ENCODE peak calls at places on chromosome 12, in four cellular contexts. D, J, V and H are unnamed samples.
A peak's percentile ranks its signal among the peaks of the same experiment; 100 is the strongest.

GRCh38 chr12:26271889-26272492 is 76.6 kb downstream of the SSPN start:
- DNase-seq in D (peak; percentile 44), J (peak; percentile 43), V (no peak), H (no peak)

GRCh38 chr12:77842430-77842829 is 11.7 kb downstream of the NAV3 start:
- DNase-seq in D (no peak), J (no peak), V (peak; percentile 76), H (no peak)

GRCh38 chr12:5083955-5084849 is 40.5 kb downstream of the KCNA5 start:
- DNase-seq in D (peak; percentile 66), J (peak; percentile 70), V (peak; percentile 61), H (peak; percentile 56)

GRCh38 chr12:56709759-56710376 is 15.2 kb downstream of the NACA start:
- DNase-seq in D (no peak), J (no peak), V (no peak), H (no peak)

GRCh38 chr12:6765634-6766581 is at the start of gene PTMS:
- DNase-seq in D (peak; percentile 90), J (peak; percentile 83), V (peak; percentile 99), H (peak; percentile 86)

GRCh38 chr12:94290353-94290752 is 142.0 kb downstream of the PLXNC1 start:
- DNase-seq in D (no peak), J (peak; percentile 72), V (no peak), H (peak; percentile 33)

GRCh38 chr12:49587174-49587908 is 18.1 kb downstream of the FAM186B start:
- DNase-seq in D (no peak), J (no peak), V (no peak), H (no peak)

GRCh38 chr12:88062464-88062863 is 33.3 kb upstream of the C12orf50 start:
- DNase-seq in D (no peak), J (no peak), V (no peak), H (no peak)

GRCh38 chr12:124230117-124230757 is 64.7 kb upstream of the RFLNA start:
- DNase-seq in D (no peak), J (no peak), V (no peak), H (no peak)

GRCh38 chr12:50517456-50518048 is 12.8 kb downstream of the DIP2B start:
- DNase-seq in D (no peak), J (no peak), V (no peak), H (peak; percentile 7)